ENCODE peak calls at places on chromosomes 2 and 18, in five cellular contexts. One of them, this sample, is unnamed.

GRCh38 chr2:191412353-191412752 is 167.1 kb downstream of the MYO1B start:
- DNase-seq in GM19239: no peak
- DNase-seq in fibroblast of mammary gland: no peak
- DNase-seq in heart right ventricle: no peak
- DNase-seq in kidney glomerular epithelial cell: no peak
- DNase-seq in this sample: no peak

GRCh38 chr2:102057502-102058292 is 65.9 kb downstream of the IL1R2 start:
- DNase-seq in GM19239: no peak
- DNase-seq in fibroblast of mammary gland: peak
- DNase-seq in heart right ventricle: peak
- DNase-seq in kidney glomerular epithelial cell: no peak
- DNase-seq in this sample: no peak

GRCh38 chr18:33588361-33588760 is 10.3 kb downstream of the ASXL3 start:
- DNase-seq in GM19239: no peak
- DNase-seq in fibroblast of mammary gland: no peak
- DNase-seq in heart right ventricle: no peak
- DNase-seq in kidney glomerular epithelial cell: no peak
- DNase-seq in this sample: no peak

GRCh38 chr2:76867854-76868253 is 654.3 kb downstream of the LRRTM4 start:
- DNase-seq in GM19239: no peak
- DNase-seq in fibroblast of mammary gland: peak
- DNase-seq in heart right ventricle: no peak
- DNase-seq in kidney glomerular epithelial cell: peak
- DNase-seq in this sample: no peak

GRCh38 chr18:9475643-9476580 is 599 bp downstream of the RALBP1 start:
- DNase-seq in GM19239: peak
- DNase-seq in fibroblast of mammary gland: peak
- DNase-seq in heart right ventricle: peak
- DNase-seq in kidney glomerular epithelial cell: peak
- DNase-seq in this sample: no peak

GRCh38 chr2:195985731-195986130 is 82.9 kb downstream of the DNAH7 start:
- DNase-seq in GM19239: no peak
- DNase-seq in fibroblast of mammary gland: no peak
- DNase-seq in heart right ventricle: no peak
- DNase-seq in kidney glomerular epithelial cell: peak
- DNase-seq in this sample: no peak

GRCh38 chr2:191626497-191627151 is 51.3 kb upstream of the NABP1 start:
- DNase-seq in GM19239: no peak
- DNase-seq in fibroblast of mammary gland: peak
- DNase-seq in heart right ventricle: no peak
- DNase-seq in kidney glomerular epithelial cell: peak
- DNase-seq in this sample: no peak

GRCh38 chr2:241514986-241515737 is 6.8 kb upstream of the STK25 start:
- DNase-seq in GM19239: peak
- DNase-seq in fibroblast of mammary gland: no peak
- DNase-seq in heart right ventricle: no peak
- DNase-seq in kidney glomerular epithelial cell: no peak
- DNase-seq in this sample: no peak

GRCh38 chr2:100789361-100789760 is 30.6 kb upstream of the NPAS2 start:
- DNase-seq in GM19239: no peak
- DNase-seq in fibroblast of mammary gland: no peak
- DNase-seq in heart right ventricle: no peak
- DNase-seq in kidney glomerular epithelial cell: no peak
- DNase-seq in this sample: no peak

GRCh38 chr2:192123847-192124246 is 70.9 kb downstream of the TMEFF2 start:
- DNase-seq in GM19239: no peak
- DNase-seq in fibroblast of mammary gland: peak
- DNase-seq in heart right ventricle: no peak
- DNase-seq in kidney glomerular epithelial cell: no peak
- DNase-seq in this sample: no peak

This sample was measured in Right ventricle myocardium inferior.